ENCODE peak calls at places on chromosomes 5 and 9, in five cellular contexts. One of them, this sample, is unnamed.

GRCh38 chr5:54795284-54795683 is 190.1 kb downstream of the ESM1 start:
- DNase-seq in frontal cortex: no peak
- DNase-seq in AG10803: no peak
- DNase-seq in SJSA1: no peak
- DNase-seq in HFFc6: no peak
- DNase-seq in this sample: no peak

GRCh38 chr5:177355868-177356168 is 1.9 kb upstream of the RGS14 start:
- DNase-seq in frontal cortex: no peak
- DNase-seq in AG10803: no peak
- DNase-seq in SJSA1: no peak
- DNase-seq in HFFc6: no peak
- DNase-seq in this sample: no peak

GRCh38 chr9:22682536-22683392 is 236.1 kb downstream of the DMRTA1 start:
- DNase-seq in frontal cortex: peak; percentile 1
- DNase-seq in AG10803: peak; percentile 76
- DNase-seq in SJSA1: no peak
- DNase-seq in HFFc6: peak; percentile 93
- DNase-seq in this sample: no peak

GRCh38 chr5:145246379-145246778 is 588.8 kb downstream of the PRELID2 start:
- DNase-seq in frontal cortex: no peak
- DNase-seq in AG10803: no peak
- DNase-seq in SJSA1: no peak
- DNase-seq in HFFc6: no peak
- DNase-seq in this sample: no peak

GRCh38 chr5:1524481-1524798 is 680 bp upstream of the LPCAT1 start:
- DNase-seq in frontal cortex: no peak
- DNase-seq in AG10803: no peak
- DNase-seq in SJSA1: no peak
- DNase-seq in HFFc6: no peak
- DNase-seq in this sample: peak; percentile 16

GRCh38 chr5:133977858-133978257 is 9.4 kb upstream of the C5orf15 start:
- DNase-seq in frontal cortex: no peak
- DNase-seq in AG10803: peak; percentile 80
- DNase-seq in SJSA1: peak; percentile 76
- DNase-seq in HFFc6: peak; percentile 50
- DNase-seq in this sample: no peak

GRCh38 chr5:145446412-145446811 is 388.7 kb downstream of the PRELID2 start:
- DNase-seq in frontal cortex: no peak
- DNase-seq in AG10803: no peak
- DNase-seq in SJSA1: no peak
- DNase-seq in HFFc6: no peak
- DNase-seq in this sample: no peak

GRCh38 chr5:123035320-123035949 is 1.1 kb downstream of the PPIC start:
- DNase-seq in frontal cortex: no peak
- DNase-seq in AG10803: peak; percentile 22
- DNase-seq in SJSA1: no peak
- DNase-seq in HFFc6: peak; percentile 39
- DNase-seq in this sample: peak; percentile 69

GRCh38 chr5:158755971-158756370 is 343.7 kb downstream of the EBF1 start:
- DNase-seq in frontal cortex: no peak
- DNase-seq in AG10803: peak; percentile 54
- DNase-seq in SJSA1: no peak
- DNase-seq in HFFc6: no peak
- DNase-seq in this sample: no peak

GRCh38 chr5:116492016-116492623 is 82.5 kb downstream of the SEMA6A start:
- DNase-seq in frontal cortex: no peak
- DNase-seq in AG10803: peak; percentile 92
- DNase-seq in SJSA1: peak; percentile 76
- DNase-seq in HFFc6: peak; percentile 76
- DNase-seq in this sample: no peak

GRCh38 chr5:94276751-94277150 is 341.7 kb downstream of the KIAA0825 start:
- DNase-seq in frontal cortex: no peak
- DNase-seq in AG10803: peak; percentile 52
- DNase-seq in SJSA1: no peak
- DNase-seq in HFFc6: no peak
- DNase-seq in this sample: no peak

GRCh38 chr9:81849631-81850259 is 78.5 kb upstream of the SPATA31D4 start:
- DNase-seq in frontal cortex: no peak
- DNase-seq in AG10803: no peak
- DNase-seq in SJSA1: no peak
- DNase-seq in HFFc6: no peak
- DNase-seq in this sample: no peak

GRCh38 chr9:101536351-101536750 is 2.7 kb downstream of the RNF20 start:
- DNase-seq in frontal cortex: no peak
- DNase-seq in AG10803: peak; percentile 61
- DNase-seq in SJSA1: peak; percentile 33
- DNase-seq in HFFc6: no peak
- DNase-seq in this sample: no peak

GRCh38 chr5:66824476-66824875 is 228.3 kb downstream of the MAST4 start:
- DNase-seq in frontal cortex: no peak
- DNase-seq in AG10803: no peak
- DNase-seq in SJSA1: no peak
- DNase-seq in HFFc6: no peak
- DNase-seq in this sample: no peak

GRCh38 chr5:72034710-72035109 is 72.6 kb upstream of the MAP1B start:
- DNase-seq in frontal cortex: no peak
- DNase-seq in AG10803: no peak
- DNase-seq in SJSA1: no peak
- DNase-seq in HFFc6: no peak
- DNase-seq in this sample: no peak

GRCh38 chr9:136996361-136997281 is at the start of gene CLIC3:
- DNase-seq in frontal cortex: no peak
- DNase-seq in AG10803: peak; percentile 8
- DNase-seq in SJSA1: no peak
- DNase-seq in HFFc6: no peak
- DNase-seq in this sample: no peak

GRCh38 chr9:79353856-79354520 is 217.8 kb upstream of the TLE4 start:
- DNase-seq in frontal cortex: no peak
- DNase-seq in AG10803: peak; percentile 50
- DNase-seq in SJSA1: peak; percentile 54
- DNase-seq in HFFc6: peak; percentile 67
- DNase-seq in this sample: no peak